ENCODE peak calls at places on chromosomes 12 and 14, in nine cellular contexts. D is iris pigment epithelial cell; B is keratinocyte; K is stimulated activated CD8-positive, alpha-beta memory T cell treated with anti-CD3 and anti-CD28 coated beads, Interleukin-15, amount 100 ng/mL, for 1 hour; I is activated CD4-positive, alpha-beta T cell treated with anti-CD3 and anti-CD28 coated beads for 1 hour; S is fibroblast of gingiva; H is astrocyte of the hippocampus; P is pancreas; M is RPMI7951. E is an unnamed sample.

GRCh38 chr14:102076793-102077759 is 9.8 kb downstream of the HSP90AA1 start:
- DNase-seq in M (no peak), I (no peak), P (no peak), H (no peak), D (no peak), B (no peak), K (no peak), S (no peak), E (no peak)

GRCh38 chr14:61706096-61706690 is 10.9 kb downstream of the HIF1A start:
- DNase-seq in S (no peak), M (no peak), P (no peak), I (no peak), D (peak; percentile 38), K (no peak), H (no peak), B (no peak), E (no peak)

GRCh38 chr12:51675062-51675803 is 84.2 kb downstream of the SCN8A start:
- DNase-seq in D (no peak), S (no peak), H (no peak), K (no peak), M (no peak), B (no peak), I (no peak), P (no peak), E (no peak)

GRCh38 chr12:109772622-109773321 is 59.1 kb downstream of the FAM222A start:
- DNase-seq in M (no peak), P (no peak), B (no peak), H (no peak), I (no peak), S (no peak), D (no peak), K (no peak), E (no peak)

GRCh38 chr12:56804169-56804568 is 41.0 kb downstream of the HSD17B6 start:
- DNase-seq in S (no peak), B (no peak), K (no peak), H (no peak), M (no peak), I (no peak), D (no peak), P (no peak), E (no peak)

GRCh38 chr12:52837341-52837741 is 3.2 kb upstream of the KRT79 start:
- DNase-seq in S (peak; percentile 12), I (no peak), D (peak; percentile 89), M (peak; percentile 97), H (peak; percentile 58), P (no peak), B (peak; percentile 13), K (no peak), E (no peak)

GRCh38 chr12:71947645-71948105 is 9.0 kb downstream of the TPH2 start:
- DNase-seq in P (no peak), H (peak; percentile 71), I (no peak), S (peak; percentile 47), B (no peak), D (peak; percentile 46), M (peak; percentile 6), K (no peak), E (no peak)

GRCh38 chr12:6280672-6281071 is 29.8 kb upstream of the PLEKHG6 start:
- DNase-seq in I (no peak), K (no peak), B (no peak), M (no peak), D (no peak), P (no peak), H (no peak), S (no peak), E (peak; percentile 53)

GRCh38 chr14:33509927-33510535 is 440.8 kb downstream of the EGLN3 start:
- DNase-seq in D (peak; percentile 86), H (peak; percentile 78), I (no peak), B (no peak), S (no peak), M (peak; percentile 14), K (no peak), P (no peak), E (no peak)

GRCh38 chr14:100471451-100472093 is 115.6 kb downstream of the BEGAIN start:
- DNase-seq in S (no peak), H (peak; percentile 74), B (no peak), I (no peak), D (no peak), P (no peak), M (peak; percentile 43), K (no peak), E (no peak)

GRCh38 chr14:59313063-59314018 is 124.9 kb downstream of the DAAM1 start:
- DNase-seq in K (no peak), M (no peak), D (no peak), B (no peak), I (no peak), H (no peak), P (no peak), S (peak; percentile 15), E (no peak)

GRCh38 chr12:82019533-82019932 is 260.4 kb upstream of the PPFIA2 start:
- DNase-seq in H (no peak), S (no peak), D (no peak), K (no peak), I (no peak), M (no peak), P (no peak), B (no peak), E (no peak)

GRCh38 chr14:72616294-72616693 is 277.6 kb downstream of the DPF3 start:
- DNase-seq in K (no peak), I (no peak), H (peak; percentile 25), P (no peak), M (peak; percentile 53), B (no peak), D (peak; percentile 67), S (peak; percentile 95), E (no peak)

GRCh38 chr14:95026851-95027463 is 130.4 kb downstream of the DICER1 start:
- DNase-seq in I (no peak), B (no peak), H (no peak), P (peak; percentile 17), D (no peak), K (no peak), S (no peak), M (no peak), E (no peak)

GRCh38 chr12:131473721-131474709 is 236.9 kb upstream of the SFSWAP start:
- DNase-seq in I (no peak), B (no peak), M (no peak), K (no peak), S (no peak), D (no peak), H (no peak), P (no peak), E (no peak)

GRCh38 chr14:38387821-38388220 is 131.9 kb upstream of the CLEC14A start:
- DNase-seq in M (no peak), B (no peak), H (no peak), K (no peak), P (no peak), D (no peak), I (no peak), S (no peak), E (no peak)

GRCh38 chr14:51157012-51157411 is 62.1 kb upstream of the TRIM9 start:
- DNase-seq in B (no peak), I (no peak), D (peak; percentile 34), H (peak; percentile 38), S (peak; percentile 34), M (peak; percentile 42), P (no peak), K (no peak), E (no peak)

GRCh38 chr12:22974865-22975264 is 349.9 kb downstream of the ETNK1 start:
- DNase-seq in K (no peak), H (peak; percentile 81), I (no peak), D (peak; percentile 95), P (no peak), M (peak; percentile 80), S (peak; percentile 66), B (peak; percentile 83), E (no peak)

GRCh38 chr12:120536064-120536791 is 2.1 kb downstream of the RNF10 start:
- DNase-seq in B (no peak), M (no peak), S (no peak), P (no peak), H (no peak), K (peak; percentile 4), D (no peak), I (no peak), E (no peak)

GRCh38 chr12:69630191-69630590 is 19.5 kb upstream of the LRRC10 start:
- DNase-seq in H (no peak), P (no peak), B (no peak), K (no peak), S (no peak), D (no peak), M (peak; percentile 26), I (no peak), E (no peak)

GRCh38 chr12:49797452-49797782 is 30.8 kb downstream of the NCKAP5L start:
- DNase-seq in I (no peak), K (no peak), M (no peak), S (no peak), D (no peak), P (no peak), B (no peak), H (no peak), E (no peak)

GRCh38 chr12:115636546-115636945 is 640.9 kb downstream of the MED13L start:
- DNase-seq in M (no peak), H (peak; percentile 11), P (no peak), S (no peak), I (no peak), D (no peak), K (no peak), B (no peak), E (no peak)

GRCh38 chr14:85516239-85517112 is 13.5 kb upstream of the FLRT2 start:
- DNase-seq in D (peak; percentile 91), H (no peak), S (peak; percentile 86), I (no peak), P (no peak), B (no peak), K (no peak), M (peak; percentile 84), E (no peak)

GRCh38 chr12:88946377-88946997 is 366.2 kb upstream of the KITLG start:
- DNase-seq in I (no peak), M (peak; percentile 86), B (peak; percentile 63), P (no peak), D (peak; percentile 83), H (peak; percentile 80), K (no peak), S (peak; percentile 92), E (no peak)

GRCh38 chr14:98877065-98877464 is 394.9 kb downstream of the BCL11B start:
- DNase-seq in D (no peak), K (no peak), I (no peak), P (no peak), M (peak; percentile 32), H (no peak), S (no peak), B (no peak), E (no peak)

GRCh38 chr12:82723891-82724290 is 37.2 kb downstream of the TMTC2 start:
- DNase-seq in K (no peak), S (no peak), I (no peak), P (no peak), D (no peak), H (no peak), B (no peak), M (no peak), E (no peak)

GRCh38 chr12:117360222-117360550 is 1.2 kb downstream of the NOS1 start:
- DNase-seq in D (no peak), I (no peak), M (no peak), H (no peak), K (no peak), B (no peak), S (no peak), P (peak; percentile 58), E (no peak)

E was measured in tibial artery.